ENCODE peak calls at places on chromosomes 7 and 10, in eight cellular contexts. O is sigmoid colon, F is A549, S is GM23338, A is heart left ventricle, K is RWPE1, D is right cardiac atrium, M is caudate nucleus. U is an unnamed sample.

GRCh38 chr7:106057962-106058901 is 53.9 kb downstream of the SYPL1 start:
- DNase-seq in O (peak), F (no peak), S (no peak), A (no peak), K (peak), D (peak), M (peak), U (no peak)

GRCh38 chr7:94683066-94683465 is 27.1 kb upstream of the SGCE start:
- DNase-seq in O (no peak), F (no peak), S (no peak), A (no peak), K (peak), D (no peak), M (no peak), U (no peak)

GRCh38 chr7:15757041-15757995 is 70.8 kb upstream of the MEOX2 start:
- DNase-seq in O (no peak), F (no peak), S (no peak), A (no peak), K (no peak), D (no peak), M (no peak), U (peak)

GRCh38 chr10:33524966-33525365 is 190.5 kb upstream of the NRP1 start:
- DNase-seq in O (no peak), F (no peak), S (no peak), A (no peak), K (no peak), D (no peak), M (no peak), U (peak)

GRCh38 chr7:94838717-94839116 is 68.7 kb upstream of the PPP1R9A start:
- DNase-seq in O (no peak), F (no peak), S (no peak), A (no peak), K (no peak), D (no peak), M (no peak), U (no peak)

GRCh38 chr10:19816420-19817250 is at the start of gene PLXDC2:
- DNase-seq in O (peak), F (peak), S (peak), A (peak), K (no peak), D (peak), M (peak), U (peak)

GRCh38 chr10:114632869-114633715 is 25.0 kb downstream of the ABLIM1 start:
- DNase-seq in O (peak), F (peak), S (no peak), A (peak), K (peak), D (peak), M (no peak), U (peak)

GRCh38 chr10:70448236-70448635 is 6.8 kb upstream of the NODAL start:
- DNase-seq in O (no peak), F (no peak), S (no peak), A (no peak), K (no peak), D (no peak), M (no peak), U (no peak)

GRCh38 chr7:23117841-23118240 is 12.3 kb downstream of the KLHL7 start:
- DNase-seq in O (no peak), F (no peak), S (no peak), A (no peak), K (no peak), D (no peak), M (no peak), U (peak)

GRCh38 chr7:5455175-5455574 is 31.5 kb upstream of the TNRC18 start:
- DNase-seq in O (no peak), F (no peak), S (no peak), A (no peak), K (no peak), D (no peak), M (no peak), U (no peak)

GRCh38 chr10:71968553-71969474 is 4.6 kb downstream of the CHST3 start:
- DNase-seq in O (peak), F (peak), S (no peak), A (no peak), K (no peak), D (no peak), M (no peak), U (no peak)

GRCh38 chr10:44788820-44789167 is 122.3 kb upstream of the TMEM72 start:
- DNase-seq in O (no peak), F (peak), S (no peak), A (no peak), K (no peak), D (no peak), M (no peak), U (no peak)

GRCh38 chr7:51290702-51291290 is 25.8 kb downstream of the COBL start:
- DNase-seq in O (no peak), F (no peak), S (no peak), A (no peak), K (no peak), D (no peak), M (no peak), U (no peak)

GRCh38 chr7:111639894-111640293 is 77.6 kb upstream of the IMMP2L start:
- DNase-seq in O (no peak), F (no peak), S (no peak), A (no peak), K (no peak), D (no peak), M (no peak), U (peak)

GRCh38 chr10:121783782-121784372 is 144.0 kb downstream of the ATE1 start:
- DNase-seq in O (no peak), F (no peak), S (no peak), A (no peak), K (no peak), D (no peak), M (no peak), U (no peak)

GRCh38 chr7:151076863-151077704 is 3.5 kb downstream of the FASTK start:
- DNase-seq in O (no peak), F (peak), S (peak), A (no peak), K (no peak), D (peak), M (no peak), U (no peak)

GRCh38 chr10:103397191-103397825 is 882 bp downstream of the PDCD11 start:
- DNase-seq in O (no peak), F (no peak), S (no peak), A (no peak), K (no peak), D (no peak), M (no peak), U (no peak)

GRCh38 chr7:77403957-77404356 is 12.2 kb downstream of the GSAP start:
- DNase-seq in O (no peak), F (no peak), S (no peak), A (no peak), K (no peak), D (no peak), M (no peak), U (no peak)

GRCh38 chr7:90944021-90944420 is 320.2 kb upstream of the FZD1 start:
- DNase-seq in O (no peak), F (no peak), S (no peak), A (no peak), K (no peak), D (no peak), M (no peak), U (peak)

GRCh38 chr10:63343476-63343875 is 122.3 kb downstream of the JMJD1C start:
- DNase-seq in O (no peak), F (no peak), S (no peak), A (no peak), K (no peak), D (no peak), M (no peak), U (peak)

GRCh38 chr10:103661198-103661950 is 167.9 kb downstream of the NEURL1 start:
- DNase-seq in O (peak), F (no peak), S (peak), A (peak), K (no peak), D (peak), M (no peak), U (peak)

GRCh38 chr10:60389413-60390009 is at the start of gene ANK3:
- DNase-seq in O (no peak), F (no peak), S (peak), A (no peak), K (no peak), D (no peak), M (no peak), U (no peak)

GRCh38 chr7:65373608-65374351 is at the start of gene ZNF92:
- DNase-seq in O (peak), F (peak), S (peak), A (peak), K (peak), D (peak), M (peak), U (peak)

GRCh38 chr10:119208553-119208940 is 1.2 kb downstream of the GRK5 start:
- DNase-seq in O (peak), F (no peak), S (no peak), A (no peak), K (peak), D (no peak), M (no peak), U (peak)

GRCh38 chr10:119209050-119209735 is 1.8 kb downstream of the GRK5 start:
- DNase-seq in O (peak), F (peak), S (peak), A (peak), K (peak), D (peak), M (peak), U (peak)

GRCh38 chr10:119207367-119207668 is at the start of gene GRK5:
- DNase-seq in O (peak), F (peak), S (peak), A (peak), K (peak), D (peak), M (peak), U (peak)

GRCh38 chr10:119206603-119207366 is 586 bp upstream of the GRK5 start:
- DNase-seq in O (peak), F (peak), S (peak), A (peak), K (peak), D (peak), M (peak), U (peak)

GRCh38 chr10:119207713-119208552 is 562 bp downstream of the GRK5 start:
- DNase-seq in O (peak), F (peak), S (peak), A (peak), K (peak), D (peak), M (peak), U (peak)
- H3K27ac ChIP-seq in O (peak), F (peak), S (no peak), A (peak), K (peak), D (peak), M (peak), U (peak)

GRCh38 chr7:35754741-35755140 is 46.1 kb upstream of the SEPTIN7 start:
- DNase-seq in O (no peak), F (no peak), S (no peak), A (no peak), K (no peak), D (no peak), M (no peak), U (no peak)
- H3K27ac ChIP-seq in O (peak), F (no peak), S (no peak), A (peak), K (no peak), D (peak), M (peak), U (no peak)

DNA sequence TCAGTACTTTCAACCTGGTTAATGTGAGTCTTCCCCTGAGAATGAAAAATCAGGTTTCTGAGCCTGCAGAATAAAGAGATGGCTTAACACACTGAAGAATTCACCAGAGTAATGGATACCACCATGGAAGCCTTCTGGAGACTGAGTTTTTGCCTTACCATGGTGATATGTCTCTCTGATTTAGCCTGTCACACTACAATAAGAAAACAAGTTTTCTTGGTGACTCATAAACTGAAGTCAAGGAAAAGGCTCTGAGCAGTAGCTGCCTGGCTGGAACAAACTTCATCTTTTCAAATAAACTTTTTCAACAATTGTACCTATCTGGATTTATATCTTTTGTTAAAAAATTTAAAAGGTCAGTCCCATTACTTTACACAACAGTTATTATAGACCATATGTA is 229.0 kb downstream of the PRPF18 start:
- DNase-seq in O (no peak), F (no peak), S (no peak), A (no peak), K (peak), D (no peak), M (no peak), U (peak)
- H3K27ac ChIP-seq in O (peak), F (no peak), S (no peak), A (peak), K (no peak), D (no peak), M (no peak), U (peak)

DNA sequence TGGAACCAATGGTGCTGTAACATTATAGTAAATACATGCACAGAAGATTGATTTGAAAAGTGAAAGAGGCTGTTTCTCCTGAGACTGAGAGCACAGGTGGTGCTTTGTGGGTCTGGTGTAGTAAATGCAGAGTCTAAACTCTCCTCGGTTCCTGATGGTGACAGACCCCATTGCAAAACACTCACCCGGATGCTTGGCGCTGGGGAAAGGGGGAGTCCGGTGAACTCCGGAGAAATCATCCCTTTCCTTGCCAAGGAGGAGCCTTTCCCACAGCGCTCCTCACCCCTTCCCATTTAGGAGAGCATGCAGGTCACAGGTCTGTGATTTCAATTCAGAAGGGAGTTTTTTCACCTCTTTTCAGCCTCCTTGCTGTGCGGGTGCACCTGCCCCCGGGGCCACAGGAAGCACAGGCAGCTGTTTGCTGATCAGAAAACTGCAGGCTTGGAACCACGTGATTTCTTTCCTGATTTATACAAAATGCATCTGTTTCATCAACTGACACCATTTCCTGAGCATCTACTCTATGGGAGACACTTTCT is 75.6 kb upstream of the LYZL2 start:
- DNase-seq in O (no peak), F (no peak), S (no peak), A (no peak), K (no peak), D (no peak), M (no peak), U (no peak)
- H3K27ac ChIP-seq in O (no peak), F (no peak), S (no peak), A (no peak), K (no peak), D (no peak), M (no peak), U (no peak)

U was measured in fibroblast of lung.